ENCODE peak calls at places on chromosomes 12 and 14, in seven cellular contexts. Q is A172, M is DMS153, T is tibial nerve, I is astrocyte of the spinal cord, V is NCI-H69, K is AML-193. N is an unnamed sample.

GRCh38 chr12:29426516-29426915 is 45.5 kb upstream of the ERGIC2 start:
- DNase-seq in Q (no peak), M (no peak), T (no peak), I (no peak), V (no peak), K (no peak), N (no peak)

GRCh38 chr12:6430124-6430989 is 14.4 kb upstream of the CD27 start:
- DNase-seq in Q (peak; percentile 95), M (peak; percentile 20), T (peak; percentile 84), I (peak; percentile 87), V (peak; percentile 44), K (peak; percentile 92), N (peak; percentile 91)

GRCh38 chr12:106223485-106224391 is 24.1 kb downstream of the CKAP4 start:
- DNase-seq in Q (peak; percentile 44), M (peak; percentile 30), T (peak; percentile 50), I (peak; percentile 62), V (peak; percentile 81), K (peak; percentile 7), N (peak; percentile 78)

GRCh38 chr14:38143651-38144505 is 63.8 kb upstream of the SSTR1 start:
- DNase-seq in Q (peak; percentile 59), M (no peak), T (no peak), I (peak; percentile 72), V (peak; percentile 82), K (no peak), N (no peak)

GRCh38 chr14:94048676-94049624 is 22.8 kb downstream of the OTUB2 start:
- DNase-seq in Q (no peak), M (peak; percentile 87), T (no peak), I (no peak), V (peak; percentile 93), K (no peak), N (no peak)

GRCh38 chr12:122140467-122141257 is 33.4 kb downstream of the IL31 start:
- DNase-seq in Q (no peak), M (no peak), T (no peak), I (no peak), V (no peak), K (no peak), N (no peak)

GRCh38 chr14:61589691-61590521 is 105.4 kb upstream of the HIF1A start:
- DNase-seq in Q (no peak), M (no peak), T (no peak), I (no peak), V (peak; percentile 74), K (no peak), N (no peak)

GRCh38 chr14:50666772-50667490 is 1.2 kb downstream of the SAV1 start:
- DNase-seq in Q (peak; percentile 27), M (no peak), T (no peak), I (peak; percentile 67), V (peak; percentile 77), K (no peak), N (peak; percentile 55)

GRCh38 chr14:100384819-100385813 is 62.0 kb downstream of the SLC25A47 start:
- DNase-seq in Q (peak; percentile 54), M (no peak), T (no peak), I (peak; percentile 81), V (peak; percentile 78), K (peak; percentile 33), N (peak; percentile 61)

GRCh38 chr14:25759251-25759650 is 709.3 kb upstream of the STXBP6 start:
- DNase-seq in Q (no peak), M (no peak), T (no peak), I (no peak), V (no peak), K (no peak), N (no peak)

GRCh38 chr14:68987653-68988036 is 8.5 kb upstream of the ACTN1 start:
- DNase-seq in Q (no peak), M (no peak), T (no peak), I (no peak), V (peak; percentile 84), K (no peak), N (peak; percentile 24)

GRCh38 chr14:23347406-23348296 is 5.0 kb downstream of the SLC22A17 start:
- DNase-seq in Q (no peak), M (no peak), T (no peak), I (no peak), V (no peak), K (no peak), N (no peak)

GRCh38 chr12:47562201-47562600 is 143.6 kb downstream of the RPAP3 start:
- DNase-seq in Q (no peak), M (no peak), T (no peak), I (no peak), V (no peak), K (no peak), N (no peak)

GRCh38 chr14:64958201-64958600 is 13.9 kb downstream of the RAB15 start:
- DNase-seq in Q (no peak), M (no peak), T (no peak), I (no peak), V (no peak), K (no peak), N (no peak)

GRCh38 chr12:91139981-91140659 is 28.8 kb upstream of the LUM start:
- DNase-seq in Q (peak; percentile 22), M (no peak), T (no peak), I (peak; percentile 88), V (peak; percentile 31), K (no peak), N (no peak)

GRCh38 chr12:132405742-132406251 is 76.4 kb upstream of the GALNT9 start:
- DNase-seq in Q (no peak), M (no peak), T (no peak), I (no peak), V (no peak), K (no peak), N (no peak)

GRCh38 chr14:71600309-71600708 is 331.9 kb upstream of the RGS6 start:
- DNase-seq in Q (no peak), M (no peak), T (no peak), I (no peak), V (no peak), K (no peak), N (no peak)

GRCh38 chr12:52442600-52443061 is 8.5 kb upstream of the KRT75 start:
- DNase-seq in Q (peak; percentile 89), M (no peak), T (no peak), I (peak; percentile 67), V (peak; percentile 47), K (no peak), N (no peak)

GRCh38 chr14:23406244-23406643 is 1.8 kb downstream of the MYH6 start:
- DNase-seq in Q (no peak), M (peak; percentile 27), T (no peak), I (no peak), V (peak; percentile 8), K (no peak), N (no peak)

GRCh38 chr12:16020034-16020433 is 108.9 kb downstream of the DERA start:
- DNase-seq in Q (no peak), M (no peak), T (no peak), I (no peak), V (no peak), K (peak; percentile 39), N (no peak)

GRCh38 chr12:106078358-106079025 is 60.3 kb downstream of the NUAK1 start:
- DNase-seq in Q (peak; percentile 96), M (no peak), T (no peak), I (peak; percentile 84), V (no peak), K (no peak), N (no peak)

GRCh38 chr12:110065540-110065939 is 17.2 kb upstream of the C12orf76 start:
- DNase-seq in Q (no peak), M (no peak), T (no peak), I (no peak), V (no peak), K (no peak), N (no peak)

GRCh38 chr12:61993734-61994345 is 266.4 kb upstream of the USP15 start:
- DNase-seq in Q (peak; percentile 31), M (peak; percentile 20), T (no peak), I (peak; percentile 13), V (peak; percentile 14), K (peak; percentile 71), N (peak; percentile 80)

GRCh38 chr12:47980172-47980571 is 16.8 kb downstream of the TMEM106C start:
- DNase-seq in Q (no peak), M (no peak), T (no peak), I (no peak), V (no peak), K (no peak), N (no peak)

GRCh38 chr12:56571131-56571530 is 49.5 kb downstream of the RBMS2 start:
- DNase-seq in Q (no peak), M (no peak), T (no peak), I (no peak), V (peak; percentile 25), K (no peak), N (no peak)

GRCh38 chr12:22802883-22803640 is 178.1 kb downstream of the ETNK1 start:
- DNase-seq in Q (no peak), M (no peak), T (no peak), I (no peak), V (no peak), K (no peak), N (no peak)

GRCh38 chr12:44537354-44537753 is 338.8 kb downstream of the NELL2 start:
- DNase-seq in Q (no peak), M (no peak), T (no peak), I (no peak), V (no peak), K (no peak), N (no peak)

GRCh38 chr12:92411687-92412086 is 266.0 kb upstream of the BTG1 start:
- DNase-seq in Q (no peak), M (no peak), T (no peak), I (no peak), V (no peak), K (no peak), N (peak; percentile 19)

GRCh38 chr12:53709671-53710070 is 17.6 kb downstream of the CALCOCO1 start:
- DNase-seq in Q (no peak), M (no peak), T (no peak), I (no peak), V (peak; percentile 50), K (no peak), N (no peak)

GRCh38 chr12:83904175-83904574 is 1008.4 kb downstream of the SLC6A15 start:
- DNase-seq in Q (no peak), M (no peak), T (no peak), I (no peak), V (no peak), K (no peak), N (no peak)

GRCh38 chr14:69287096-69287991 is 27.4 kb downstream of the GALNT16 start:
- DNase-seq in Q (no peak), M (peak; percentile 14), T (no peak), I (peak; percentile 10), V (peak; percentile 67), K (no peak), N (no peak)

GRCh38 chr12:18837025-18837424 is 99.1 kb downstream of the CAPZA3 start:
- DNase-seq in Q (peak; percentile 6), M (no peak), T (no peak), I (no peak), V (peak; percentile 2), K (no peak), N (peak; percentile 33)

N was measured in DMS53.